ENCODE peak calls at places on chromosomes 16 and 17, in four cellular contexts. One of them, this sample, is unnamed.

GRCh38 chr16:88810868-88811599 is 694 bp downstream of the APRT start:
- DNase-seq in K562: peak; percentile 83
- DNase-seq in HL-60: peak; percentile 67
- DNase-seq in GM12878: no peak
- DNase-seq in this sample: peak; percentile 87

GRCh38 chr16:79183571-79183970 is 417.0 kb downstream of the MAF start:
- DNase-seq in K562: no peak
- DNase-seq in HL-60: no peak
- DNase-seq in GM12878: no peak
- DNase-seq in this sample: no peak

GRCh38 chr17:45265823-45266222 is 3.9 kb upstream of the SPATA32 start:
- DNase-seq in K562: no peak
- DNase-seq in HL-60: no peak
- DNase-seq in GM12878: no peak
- DNase-seq in this sample: no peak

GRCh38 chr17:38357488-38358123 is 6.0 kb downstream of the SOCS7 start:
- DNase-seq in K562: no peak
- DNase-seq in HL-60: no peak
- DNase-seq in GM12878: no peak
- DNase-seq in this sample: no peak

GRCh38 chr17:37744961-37745800 is at the start of gene HNF1B:
- DNase-seq in K562: no peak
- DNase-seq in HL-60: no peak
- DNase-seq in GM12878: no peak
- DNase-seq in this sample: peak; percentile 57

GRCh38 chr17:79008666-79009387 is 737 bp downstream of the CANT1 start:
- DNase-seq in K562: no peak
- DNase-seq in HL-60: no peak
- DNase-seq in GM12878: no peak
- DNase-seq in this sample: no peak

GRCh38 chr16:78005881-78006280 is 16.5 kb upstream of the CLEC3A start:
- DNase-seq in K562: peak; percentile 46
- DNase-seq in HL-60: no peak
- DNase-seq in GM12878: no peak
- DNase-seq in this sample: no peak

GRCh38 chr16:12763517-12763916 is 40.2 kb downstream of the CPPED1 start:
- DNase-seq in K562: no peak
- DNase-seq in HL-60: no peak
- DNase-seq in GM12878: no peak
- DNase-seq in this sample: no peak

GRCh38 chr16:20792216-20792615 is 14.1 kb downstream of the ERI2 start:
- DNase-seq in K562: no peak
- DNase-seq in HL-60: no peak
- DNase-seq in GM12878: no peak
- DNase-seq in this sample: no peak

GRCh38 chr17:10172241-10172741 is 26.1 kb downstream of the GAS7 start:
- DNase-seq in K562: no peak
- DNase-seq in HL-60: peak; percentile 24
- DNase-seq in GM12878: no peak
- DNase-seq in this sample: no peak

DNA sequence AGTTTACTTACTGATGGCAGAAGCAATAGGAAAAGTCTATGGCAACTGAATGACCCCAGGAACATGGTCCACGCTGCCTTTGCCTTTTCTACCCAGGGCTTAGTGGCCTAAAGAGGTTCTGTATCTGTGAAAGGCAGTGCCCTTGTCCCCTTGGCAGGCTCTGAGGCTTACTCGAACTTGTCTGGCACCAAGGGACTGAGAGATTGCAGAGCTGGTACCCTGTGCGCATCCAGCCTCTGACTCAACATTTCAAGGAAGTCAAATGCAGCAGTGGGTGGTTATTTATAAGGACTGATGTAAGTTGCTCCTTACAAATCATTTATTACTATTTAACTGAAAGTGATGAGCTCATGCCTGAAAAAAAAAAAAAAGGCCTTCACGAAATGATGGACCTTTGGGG is 299.9 kb upstream of the MYOCD start:
- DNase-seq in K562: no peak
- DNase-seq in HL-60: no peak
- DNase-seq in GM12878: no peak
- DNase-seq in this sample: no peak
- TF ChIP-seq POLR2AphosphoS5 in K562: no peak
- TF ChIP-seq POLR2AphosphoS5 in HL-60: no peak
- TF ChIP-seq POLR2AphosphoS5 in GM12878: no peak
- TF ChIP-seq POLR2AphosphoS5 in this sample: no peak

GRCh38 chr16:68229431-68230175 is 6.3 kb downstream of the ESRP2 start:
- DNase-seq in K562: peak; percentile 59
- DNase-seq in HL-60: no peak
- DNase-seq in GM12878: no peak
- DNase-seq in this sample: peak; percentile 35
- TF ChIP-seq SPI1 in K562: no peak
- TF ChIP-seq SPI1 in HL-60: no peak
- TF ChIP-seq SPI1 in GM12878: no peak
- TF ChIP-seq SPI1 in this sample: no peak

DNA sequence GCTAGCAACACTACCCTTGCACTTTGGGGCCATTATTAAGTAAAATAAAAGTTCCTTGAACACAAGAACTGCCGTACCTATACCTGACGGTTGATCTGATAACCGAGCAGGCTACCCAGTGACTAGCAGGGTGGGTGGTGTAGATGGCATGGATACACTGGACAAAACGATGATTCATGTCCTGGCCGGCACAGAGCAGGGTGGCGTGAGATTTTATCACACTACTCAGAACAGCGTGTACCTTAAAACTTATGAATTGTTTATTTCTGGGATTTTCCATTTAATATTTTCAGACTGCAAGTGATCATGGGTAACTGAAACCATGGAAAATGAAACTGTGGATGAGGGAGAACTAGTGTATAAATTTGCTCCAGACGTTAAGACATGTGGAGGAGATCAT is 41.0 kb upstream of the MSI2 start:
- DNase-seq in K562: peak; percentile 22
- DNase-seq in HL-60: no peak
- DNase-seq in GM12878: no peak
- DNase-seq in this sample: no peak
- TF ChIP-seq POLR2AphosphoS5 in K562: no peak
- TF ChIP-seq POLR2AphosphoS5 in HL-60: no peak
- TF ChIP-seq POLR2AphosphoS5 in GM12878: no peak
- TF ChIP-seq POLR2AphosphoS5 in this sample: no peak

DNA sequence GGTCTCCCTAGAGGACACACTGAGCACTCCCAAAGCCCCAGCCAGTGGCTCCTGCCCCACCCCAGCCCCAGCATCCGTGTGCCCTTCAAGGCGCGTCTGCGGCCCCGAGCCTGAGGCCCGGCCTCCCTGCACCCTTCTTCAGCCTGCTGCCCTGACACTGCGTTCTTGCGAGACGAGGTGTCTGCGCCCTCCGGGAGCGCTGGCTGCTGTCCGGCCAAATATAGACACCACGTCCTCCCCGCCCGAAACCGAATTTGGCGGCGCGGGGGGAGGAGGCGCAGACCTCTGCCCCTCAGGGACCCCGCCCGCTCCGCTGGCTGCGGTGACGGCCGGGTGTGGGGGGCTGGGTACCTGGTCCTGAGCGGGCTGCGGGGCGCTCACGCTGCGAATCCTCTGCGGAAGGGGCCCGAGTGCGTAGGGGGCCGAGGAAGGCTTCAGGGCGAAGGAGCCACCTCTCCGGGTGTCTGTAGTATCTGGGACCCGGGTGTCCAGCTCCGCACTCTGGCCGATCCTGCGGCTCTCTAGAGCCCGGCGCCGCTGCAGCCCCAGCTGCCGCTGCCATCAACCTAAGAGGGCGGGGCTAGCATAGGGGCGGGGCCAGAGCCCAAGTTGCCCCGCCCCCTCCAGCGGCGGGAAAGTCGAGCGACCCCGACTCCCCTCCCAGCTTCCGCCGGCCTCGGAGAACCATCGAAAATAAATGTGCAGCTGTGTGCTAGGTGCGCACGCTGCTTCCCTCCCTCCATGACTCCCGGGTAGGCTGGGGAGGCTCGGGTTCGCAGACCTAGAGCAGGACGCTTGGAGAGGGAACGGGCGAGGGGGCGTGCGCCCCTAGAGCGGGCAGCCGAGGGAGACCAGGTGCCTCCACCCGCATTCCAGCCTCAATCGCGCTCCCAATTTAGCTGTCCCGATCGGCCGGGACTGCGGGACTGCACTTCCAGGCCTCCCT is at the start of gene CORO6:
- DNase-seq in K562: peak; percentile 80
- DNase-seq in HL-60: no peak
- DNase-seq in GM12878: no peak
- DNase-seq in this sample: peak; percentile 76
- TF ChIP-seq SPI1 in K562: no peak
- TF ChIP-seq SPI1 in HL-60: no peak
- TF ChIP-seq SPI1 in GM12878: no peak
- TF ChIP-seq SPI1 in this sample: no peak

GRCh38 chr17:81863833-81864768 is 3.8 kb upstream of the P4HB start:
- DNase-seq in K562: no peak
- DNase-seq in HL-60: no peak
- DNase-seq in GM12878: no peak
- DNase-seq in this sample: no peak
- TF ChIP-seq POLR2AphosphoS5 in K562: peak; percentile 14
- TF ChIP-seq POLR2AphosphoS5 in HL-60: no peak
- TF ChIP-seq POLR2AphosphoS5 in GM12878: peak; percentile 54
- TF ChIP-seq POLR2AphosphoS5 in this sample: no peak

DNA sequence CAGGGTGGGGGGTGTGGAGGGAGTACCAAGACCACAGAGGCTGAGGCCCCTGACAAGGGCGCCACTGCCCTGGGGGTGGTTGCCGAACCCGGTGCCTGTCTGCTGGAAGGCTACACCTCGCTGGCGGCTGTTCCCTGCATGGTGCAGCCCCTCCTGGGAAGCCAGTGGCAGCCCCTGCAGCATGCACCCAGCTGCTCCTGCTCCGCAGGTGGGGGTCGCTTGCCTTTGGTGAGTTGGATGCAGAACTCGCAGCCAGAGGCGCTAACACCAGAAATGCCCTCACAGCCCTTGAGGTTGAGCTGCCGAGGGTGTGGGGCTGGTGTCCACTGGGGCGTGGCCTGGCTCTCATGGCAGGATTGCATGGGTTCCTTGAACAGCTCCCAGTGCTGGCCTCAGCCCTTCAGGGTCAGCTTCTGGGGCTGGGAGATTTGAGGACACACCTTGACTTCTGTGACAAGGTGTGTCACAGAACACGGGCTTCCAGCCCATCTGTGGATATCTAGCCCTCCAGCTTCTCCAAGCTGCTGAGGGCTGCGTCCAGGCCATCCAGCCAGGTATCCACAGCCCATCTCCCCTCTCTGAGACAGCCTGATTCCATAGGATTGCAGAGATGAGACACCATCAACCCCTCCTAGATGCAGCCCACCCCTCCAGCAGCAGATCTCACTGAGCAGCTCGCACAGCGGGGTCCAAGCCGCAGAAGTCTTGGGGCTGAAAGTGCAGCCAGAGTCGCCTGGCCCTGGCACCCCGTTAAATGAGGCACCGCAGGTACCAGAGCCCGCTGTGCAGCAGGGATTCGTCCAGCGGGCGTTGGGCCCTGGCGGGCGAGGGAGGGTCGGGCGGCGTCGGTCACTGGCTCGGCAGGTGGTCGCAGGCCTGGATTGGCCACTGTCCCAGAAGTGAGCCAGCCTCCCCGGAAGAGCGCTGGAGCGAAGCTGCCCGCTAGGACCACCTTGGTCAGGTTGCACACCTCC is 586.3 kb downstream of the KCNJ18 start:
- DNase-seq in K562: no peak
- DNase-seq in HL-60: no peak
- DNase-seq in GM12878: no peak
- DNase-seq in this sample: no peak
- TF ChIP-seq SPI1 in K562: no peak
- TF ChIP-seq SPI1 in HL-60: no peak
- TF ChIP-seq SPI1 in GM12878: no peak
- TF ChIP-seq SPI1 in this sample: no peak

DNA sequence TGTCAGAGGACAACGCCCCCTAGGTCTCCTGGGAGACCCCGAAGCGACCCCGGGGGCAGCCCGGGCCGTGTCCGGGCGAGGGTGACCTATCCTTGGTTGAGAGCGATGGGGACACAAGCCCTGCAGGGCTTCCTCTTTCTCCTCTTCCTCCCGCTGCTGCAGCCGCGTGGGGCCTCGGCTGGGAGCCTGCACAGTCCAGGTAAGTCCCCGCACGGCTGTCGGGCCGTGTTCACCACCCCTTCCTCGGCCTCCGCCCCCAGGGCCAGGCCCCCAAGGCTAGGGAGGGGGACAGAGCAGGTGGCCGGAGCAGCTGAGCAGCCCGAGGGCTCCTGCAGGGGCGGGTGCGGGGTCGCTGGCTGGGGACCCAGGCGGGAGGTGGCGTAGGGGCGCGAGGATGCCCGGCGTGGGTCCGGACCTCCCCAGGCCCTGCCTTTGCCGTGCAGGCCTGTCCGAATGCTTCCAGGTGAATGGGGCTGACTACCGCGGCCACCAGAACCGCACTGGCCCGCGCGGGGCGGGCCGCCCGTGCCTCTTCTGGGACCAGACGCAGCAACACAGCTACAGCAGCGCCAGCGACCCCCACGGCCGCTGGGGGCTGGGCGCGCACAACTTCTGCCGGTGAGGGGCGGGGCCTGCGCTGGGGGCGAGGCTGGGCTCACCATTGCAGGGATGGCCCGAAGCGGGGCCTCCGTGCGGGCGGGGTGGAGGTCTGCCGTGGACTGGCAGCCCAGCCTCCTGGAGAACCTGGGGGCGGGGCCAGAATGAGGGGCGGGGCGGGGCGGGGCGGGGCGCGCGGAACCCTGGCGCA is 545 bp downstream of the KREMEN2 start:
- DNase-seq in K562: peak; percentile 92
- DNase-seq in HL-60: no peak
- DNase-seq in GM12878: no peak
- DNase-seq in this sample: peak; percentile 82
- TF ChIP-seq POLR2AphosphoS5 in K562: no peak
- TF ChIP-seq POLR2AphosphoS5 in HL-60: no peak
- TF ChIP-seq POLR2AphosphoS5 in GM12878: no peak
- TF ChIP-seq POLR2AphosphoS5 in this sample: no peak

GRCh38 chr17:27259356-27259755 is 34.6 kb upstream of the WSB1 start:
- DNase-seq in K562: no peak
- DNase-seq in HL-60: no peak
- DNase-seq in GM12878: no peak
- DNase-seq in this sample: no peak
- TF ChIP-seq SPI1 in K562: no peak
- TF ChIP-seq SPI1 in HL-60: no peak
- TF ChIP-seq SPI1 in GM12878: no peak
- TF ChIP-seq SPI1 in this sample: no peak

DNA sequence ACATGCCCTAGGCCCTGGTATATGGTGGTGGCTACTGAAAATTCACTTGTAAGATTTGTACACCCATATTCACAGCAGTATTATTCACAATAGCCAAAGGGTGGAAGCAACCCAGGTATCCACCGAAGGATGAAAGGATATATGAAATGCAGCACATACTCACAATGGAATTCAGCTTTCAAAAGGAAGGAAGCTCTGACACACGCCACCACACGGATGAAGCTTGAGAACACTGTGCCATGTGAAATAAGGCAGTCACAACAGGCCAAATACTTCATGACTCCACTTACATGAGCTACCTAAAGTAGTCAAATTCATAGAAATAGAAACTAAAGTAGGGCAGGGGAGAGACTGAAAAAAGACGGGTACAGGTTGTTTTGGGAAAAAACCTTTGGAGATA is 2.9 kb downstream of the XPO6 start:
- DNase-seq in K562: no peak
- DNase-seq in HL-60: no peak
- DNase-seq in GM12878: no peak
- DNase-seq in this sample: no peak
- TF ChIP-seq POLR2AphosphoS5 in K562: no peak
- TF ChIP-seq POLR2AphosphoS5 in HL-60: no peak
- TF ChIP-seq POLR2AphosphoS5 in GM12878: no peak
- TF ChIP-seq POLR2AphosphoS5 in this sample: no peak

This sample was measured in GM12891.